ENCODE peak calls at places on chromosomes 1 and 21, in six cellular contexts. I is left ventricle myocardium inferior, B is coronary artery, O is suprapubic skin, R is MM.1S, V is substantia nigra. S is an unnamed sample.

GRCh38 chr1:229922249-229922648 is 144.8 kb upstream of the GALNT2 start:
- DNase-seq in I (no peak), B (no peak), O (no peak), R (no peak), V (no peak), S (no peak)

GRCh38 chr1:181911715-181912114 is 149.8 kb downstream of the ZNF648 start:
- DNase-seq in I (no peak), B (no peak), O (no peak), R (no peak), V (no peak), S (no peak)

GRCh38 chr1:226110249-226111108 is 48.0 kb downstream of the H3-3A start:
- DNase-seq in I (peak), B (peak), O (no peak), R (peak), V (peak), S (peak)

GRCh38 chr21:45866473-45867010 is 115.0 kb upstream of the COL6A1 start:
- DNase-seq in I (no peak), B (no peak), O (no peak), R (no peak), V (no peak), S (no peak)

GRCh38 chr1:209862598-209863498 is 35.1 kb downstream of the UTP25 start:
- DNase-seq in I (no peak), B (no peak), O (no peak), R (no peak), V (no peak), S (no peak)

GRCh38 chr1:236516929-236517704 is 6.7 kb upstream of the LGALS8 start:
- DNase-seq in I (no peak), B (no peak), O (no peak), R (no peak), V (no peak), S (peak)

GRCh38 chr1:109877320-109877771 is 33.3 kb upstream of the CSF1 start:
- DNase-seq in I (peak), B (peak), O (peak), R (no peak), V (peak), S (no peak)

GRCh38 chr1:230105754-230106625 is 39.0 kb downstream of the GALNT2 start:
- DNase-seq in I (no peak), B (no peak), O (no peak), R (peak), V (no peak), S (no peak)

GRCh38 chr1:186849271-186849671 is 20.5 kb downstream of the PLA2G4A start:
- DNase-seq in I (no peak), B (no peak), O (no peak), R (peak), V (peak), S (no peak)

GRCh38 chr1:3978928-3979325 is 78.9 kb upstream of the C1orf174 start:
- DNase-seq in I (no peak), B (no peak), O (no peak), R (no peak), V (peak), S (no peak)
- H3K27ac ChIP-seq in I (no peak), B (no peak), O (no peak), R (no peak), V (no peak), S (no peak)

DNA sequence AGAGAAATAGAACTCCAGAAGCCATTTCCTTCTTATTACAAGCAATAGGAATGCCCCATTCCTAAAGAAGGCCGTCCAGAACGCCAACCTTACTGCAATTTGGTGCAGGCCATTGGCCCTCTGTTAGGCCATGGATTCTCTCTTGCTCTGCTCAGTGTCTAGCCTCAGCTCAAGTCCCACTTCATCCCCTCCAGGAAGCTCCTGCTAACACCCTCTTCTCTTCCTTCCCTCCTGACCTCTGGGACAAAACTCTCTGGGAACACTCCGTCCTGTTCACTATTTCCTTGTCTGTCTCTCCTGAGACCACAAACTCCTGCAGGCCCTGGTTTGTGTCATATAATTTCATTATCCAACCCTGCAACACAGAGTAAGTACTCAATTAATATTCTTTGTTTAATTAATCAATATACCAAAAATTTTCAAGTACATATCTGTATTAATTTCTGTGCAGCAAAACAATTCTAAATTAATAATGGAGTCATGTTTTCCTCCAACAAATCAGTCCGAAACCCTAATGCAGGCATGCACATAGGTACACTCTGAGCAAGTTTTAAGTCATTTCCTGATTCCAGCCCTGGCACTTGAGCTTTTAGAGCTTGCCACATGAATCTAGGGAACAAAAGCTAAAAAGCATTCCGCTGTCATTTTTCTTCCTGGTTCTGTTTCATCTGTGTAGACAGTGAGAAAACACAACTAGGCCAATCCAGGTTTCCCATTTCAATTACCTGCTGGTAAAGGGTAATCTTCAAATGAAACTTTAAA is 245.3 kb downstream of the SETD4 start:
- DNase-seq in I (no peak), B (no peak), O (no peak), R (no peak), V (no peak), S (no peak)
- H3K27ac ChIP-seq in I (peak), B (no peak), O (peak), R (no peak), V (no peak), S (no peak)

DNA sequence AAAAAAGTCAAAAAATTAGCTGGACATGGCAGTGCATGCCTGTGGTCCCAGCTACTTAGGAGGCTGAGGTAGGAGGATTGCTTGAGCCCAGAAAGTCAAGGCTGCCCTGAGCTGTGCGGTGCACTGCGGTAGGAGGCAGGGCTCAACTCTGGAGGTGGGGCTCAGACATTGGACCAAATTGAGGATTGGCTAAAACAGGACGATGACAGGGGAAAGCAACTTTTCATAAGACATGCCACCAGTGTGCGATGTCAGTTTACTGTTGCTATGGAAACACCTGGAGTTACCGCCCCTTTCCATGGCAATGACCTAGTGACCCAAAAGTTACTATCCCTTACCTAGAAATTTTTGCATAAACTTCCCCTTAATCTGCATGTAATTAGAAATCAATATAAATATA is 85.3 kb downstream of the DISP3 start:
- DNase-seq in I (no peak), B (no peak), O (no peak), R (peak), V (no peak), S (no peak)
- H3K27ac ChIP-seq in I (no peak), B (no peak), O (no peak), R (peak), V (no peak), S (no peak)

GRCh38 chr1:8017495-8018310 is 8.4 kb downstream of the ERRFI1 start:
- DNase-seq in I (no peak), B (no peak), O (no peak), R (no peak), V (peak), S (no peak)
- H3K27ac ChIP-seq in I (peak), B (peak), O (peak), R (no peak), V (peak), S (no peak)

GRCh38 chr1:86466986-86467385 is 1.7 kb upstream of the CLCA1 start:
- DNase-seq in I (no peak), B (no peak), O (no peak), R (no peak), V (no peak), S (no peak)

GRCh38 chr1:86464819-86465218 is 3.9 kb upstream of the CLCA1 start:
- DNase-seq in I (no peak), B (no peak), O (no peak), R (no peak), V (no peak), S (no peak)

GRCh38 chr1:86470859-86471258 is 2.1 kb downstream of the CLCA1 start:
- DNase-seq in I (no peak), B (no peak), O (no peak), R (no peak), V (peak), S (no peak)

GRCh38 chr1:86468501-86468977 is at the start of gene CLCA1:
- DNase-seq in I (no peak), B (no peak), O (no peak), R (no peak), V (no peak), S (no peak)

GRCh38 chr1:86466109-86466844 is 2.5 kb upstream of the CLCA1 start:
- DNase-seq in I (no peak), B (no peak), O (no peak), R (no peak), V (no peak), S (no peak)
- H3K27ac ChIP-seq in I (no peak), B (no peak), O (no peak), R (no peak), V (no peak), S (no peak)

DNA sequence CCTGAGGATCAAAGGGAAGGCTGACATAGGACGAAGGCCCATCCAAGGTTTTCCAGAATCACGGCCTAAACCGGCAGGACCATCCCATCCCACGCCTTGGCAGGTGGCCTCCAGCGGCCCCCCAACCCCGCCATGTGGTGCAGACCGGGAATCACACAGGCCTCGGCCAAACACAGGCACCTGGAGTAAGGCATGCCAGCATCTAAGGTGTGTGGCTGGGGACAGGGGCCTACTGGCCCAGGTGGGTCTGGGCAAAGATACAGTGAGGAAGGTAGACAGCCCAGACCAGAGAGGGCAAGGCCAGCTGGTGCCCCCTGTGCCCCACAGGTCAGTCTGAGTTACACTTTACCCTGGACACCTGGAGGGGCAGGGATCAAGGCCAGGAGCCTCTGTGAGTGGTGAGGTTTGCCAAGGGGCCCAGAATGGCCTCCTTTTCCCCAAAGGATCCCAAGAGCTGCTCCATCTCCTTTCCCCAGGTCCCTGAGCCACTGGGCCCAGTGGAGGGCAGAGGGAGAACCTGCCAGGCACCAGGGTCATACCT is 12.7 kb upstream of the TAS1R2 start:
- DNase-seq in I (no peak), B (no peak), O (no peak), R (no peak), V (no peak), S (no peak)
- H3K27ac ChIP-seq in I (no peak), B (no peak), O (no peak), R (no peak), V (no peak), S (no peak)

S was measured in CD4-positive, alpha-beta T cell.